ENCODE peak calls at places on chromosome 13, in five cellular contexts. Y, S, L, X and C are unnamed samples.
A peak's percentile ranks its signal among the peaks of the same experiment; 100 is the strongest.

GRCh38 chr13:94369862-94370491 is 109.5 kb downstream of the DCT start:
- DNase-seq in L (no peak), S (peak; percentile 18), X (peak; percentile 18), Y (peak; percentile 52), C (no peak)

GRCh38 chr13:58119351-58119750 is 487.8 kb downstream of the PCDH17 start:
- DNase-seq in S (no peak), X (no peak), Y (no peak), L (no peak), C (no peak)

GRCh38 chr13:50843256-50844043 is at the start of gene DLEU7:
- DNase-seq in X (no peak), L (no peak), Y (no peak), S (no peak), C (no peak)

GRCh38 chr13:112446347-112446861 is 70.2 kb downstream of the SPACA7 start:
- DNase-seq in X (peak; percentile 3), L (no peak), Y (no peak), S (no peak), C (no peak)

GRCh38 chr13:47049276-47049989 is 152.6 kb upstream of the HTR2A start:
- DNase-seq in S (no peak), L (no peak), X (no peak), Y (no peak), C (peak; percentile 12)

GRCh38 chr13:108682714-108683113 is 53.3 kb downstream of the MYO16 start:
- DNase-seq in Y (no peak), L (no peak), S (no peak), X (no peak), C (no peak)

GRCh38 chr13:75219479-75220237 is 262.3 kb downstream of the TBC1D4 start:
- DNase-seq in S (peak; percentile 66), X (peak; percentile 84), L (peak; percentile 67), Y (peak; percentile 69), C (peak; percentile 72)

GRCh38 chr13:43240278-43240677 is 216.9 kb downstream of the DNAJC15 start:
- DNase-seq in L (no peak), Y (no peak), X (no peak), S (no peak), C (no peak)

GRCh38 chr13:94481966-94482365 is 2.5 kb upstream of the DCT start:
- DNase-seq in L (peak; percentile 66), Y (peak; percentile 73), X (no peak), S (peak; percentile 89), C (peak; percentile 69)

GRCh38 chr13:103187621-103188020 is 121.4 kb upstream of the SLC10A2 start:
- DNase-seq in S (no peak), L (no peak), Y (no peak), X (no peak), C (no peak)

GRCh38 chr13:92838786-92839185 is 387.8 kb upstream of the GPC6 start:
- DNase-seq in L (peak; percentile 95), S (peak; percentile 96), X (no peak), Y (peak; percentile 93), C (peak; percentile 95)

GRCh38 chr13:113584870-113585671 is 518 bp downstream of the TFDP1 start:
- DNase-seq in X (peak; percentile 24), S (peak; percentile 3), L (no peak), Y (no peak), C (no peak)

GRCh38 chr13:112981361-112981905 is 12.4 kb downstream of the MCF2L start:
- DNase-seq in X (no peak), Y (no peak), L (no peak), S (no peak), C (no peak)

GRCh38 chr13:32881792-32882175 is 134.4 kb upstream of the KL start:
- DNase-seq in X (no peak), S (no peak), L (no peak), Y (no peak), C (no peak)

GRCh38 chr13:98406475-98406874 is 170.4 kb downstream of the STK24 start:
- DNase-seq in S (no peak), X (no peak), L (no peak), Y (no peak), C (no peak)

GRCh38 chr13:98938801-98939200 is 39.1 kb downstream of the DOCK9 start:
- DNase-seq in L (no peak), X (no peak), Y (no peak), S (no peak), C (peak; percentile 16)

GRCh38 chr13:98222081-98222554 is 45.0 kb upstream of the RNF113B start:
- DNase-seq in X (peak; percentile 29), L (peak; percentile 71), Y (peak; percentile 54), S (peak; percentile 18), C (peak; percentile 58)

GRCh38 chr13:101398191-101398590 is 18.1 kb downstream of the NALCN start:
- DNase-seq in S (peak; percentile 71), L (peak; percentile 66), Y (peak; percentile 39), X (no peak), C (peak; percentile 50)

GRCh38 chr13:43405457-43405856 is 381.3 kb downstream of the ENOX1 start:
- DNase-seq in Y (peak; percentile 72), S (peak; percentile 83), L (peak; percentile 63), X (no peak), C (peak; percentile 78)

GRCh38 chr13:114121496-114122466 is 10.6 kb downstream of the RASA3 start:
- DNase-seq in L (no peak), Y (no peak), S (no peak), X (no peak), C (no peak)

GRCh38 chr13:106533940-106534843 is 1.3 kb downstream of the EFNB2 start:
- DNase-seq in S (peak; percentile 63), L (peak; percentile 62), X (peak; percentile 62), Y (peak; percentile 58), C (peak; percentile 77)

GRCh38 chr13:101523732-101524131 is 71.3 kb downstream of the ITGBL1 start:
- DNase-seq in S (peak; percentile 97), X (no peak), Y (peak; percentile 70), L (peak; percentile 78), C (peak; percentile 78)

GRCh38 chr13:26037302-26037701 is 14.5 kb downstream of the SHISA2 start:
- DNase-seq in L (no peak), X (peak; percentile 20), S (no peak), Y (no peak), C (no peak)

GRCh38 chr13:66660013-66660804 is 569.9 kb downstream of the PCDH9 start:
- DNase-seq in S (peak; percentile 85), X (no peak), L (peak; percentile 19), Y (peak; percentile 68), C (peak; percentile 70)

GRCh38 chr13:113855931-113856715 is 7.8 kb downstream of the GAS6 start:
- DNase-seq in S (no peak), Y (no peak), X (no peak), L (no peak), C (no peak)

GRCh38 chr13:79519252-79519651 is 38.3 kb downstream of the NDFIP2 start:
- DNase-seq in X (no peak), L (peak; percentile 11), Y (peak; percentile 24), S (peak; percentile 53), C (peak; percentile 24)

GRCh38 chr13:79512950-79513349 is 32.0 kb downstream of the NDFIP2 start:
- DNase-seq in X (no peak), L (no peak), S (no peak), Y (no peak), C (no peak)

GRCh38 chr13:79522583-79522982 is 41.6 kb downstream of the NDFIP2 start:
- DNase-seq in Y (peak; percentile 41), S (peak; percentile 47), L (peak; percentile 51), X (no peak), C (peak; percentile 93)

GRCh38 chr13:79516590-79516989 is 35.6 kb downstream of the NDFIP2 start:
- DNase-seq in X (no peak), Y (no peak), L (no peak), S (no peak), C (no peak)
- H3K4me3 ChIP-seq in X (no peak overlapping the region), Y (no peak overlapping the region), L (no peak overlapping the region), S (no peak overlapping the region), C (no peak overlapping the region)

GRCh38 chr13:36815069-36815468 is 4.0 kb upstream of the RFXAP start:
- DNase-seq in Y (no peak), L (no peak), S (no peak), X (no peak), C (no peak)
- TF ChIP-seq CTCF in Y (peak; percentile 38), L (peak; percentile 51), S (peak; percentile 48), X (peak; percentile 12), C (peak; percentile 27)

DNA sequence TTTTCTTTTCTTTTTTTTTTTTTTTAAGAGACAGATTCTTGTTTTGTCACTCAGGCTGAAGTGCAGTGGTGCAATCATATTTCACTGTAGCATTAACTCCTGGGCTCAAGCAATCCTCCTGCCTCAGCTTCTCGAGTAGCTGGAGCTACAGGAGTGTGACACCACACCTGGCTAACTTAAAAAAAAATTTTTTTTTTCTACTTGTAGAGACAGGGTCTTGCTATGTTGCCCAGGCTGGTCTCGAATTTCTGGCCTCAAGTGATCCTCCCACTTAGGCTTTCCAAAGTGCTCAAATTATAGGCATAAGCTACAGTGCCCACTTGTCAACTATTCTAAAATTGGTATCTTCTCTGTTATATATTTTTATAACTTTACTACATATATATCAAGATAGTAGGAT is 6.6 kb downstream of the ELF1 start:
- DNase-seq in Y (no peak), S (no peak), L (no peak), X (no peak), C (no peak)
- H3K4me3 ChIP-seq in Y (no peak overlapping the region), S (no peak overlapping the region), L (no peak overlapping the region), X (no peak overlapping the region), C (no peak overlapping the region)

GRCh38 chr13:96967248-96967745 is 27.0 kb downstream of the OXGR1 start:
- DNase-seq in L (no peak), S (no peak), Y (peak; percentile 24), X (no peak), C (no peak)
- TF ChIP-seq CTCF in L (no peak), S (peak; percentile 18), Y (no peak), X (no peak), C (no peak)

GRCh38 chr13:77310161-77310560 is 16.7 kb downstream of the MYCBP2 start:
- DNase-seq in S (no peak), Y (no peak), L (no peak), X (no peak), C (no peak)

GRCh38 chr13:77313923-77314322 is 13.0 kb downstream of the MYCBP2 start:
- DNase-seq in S (no peak), X (no peak), L (no peak), Y (no peak), C (no peak)

GRCh38 chr13:77309254-77309653 is 17.6 kb downstream of the MYCBP2 start:
- DNase-seq in X (no peak), Y (no peak), S (no peak), L (no peak), C (no peak)

GRCh38 chr13:77310579-77311279 is 16.2 kb downstream of the MYCBP2 start:
- DNase-seq in X (no peak), S (no peak), Y (peak; percentile 35), L (no peak), C (no peak)

DNA sequence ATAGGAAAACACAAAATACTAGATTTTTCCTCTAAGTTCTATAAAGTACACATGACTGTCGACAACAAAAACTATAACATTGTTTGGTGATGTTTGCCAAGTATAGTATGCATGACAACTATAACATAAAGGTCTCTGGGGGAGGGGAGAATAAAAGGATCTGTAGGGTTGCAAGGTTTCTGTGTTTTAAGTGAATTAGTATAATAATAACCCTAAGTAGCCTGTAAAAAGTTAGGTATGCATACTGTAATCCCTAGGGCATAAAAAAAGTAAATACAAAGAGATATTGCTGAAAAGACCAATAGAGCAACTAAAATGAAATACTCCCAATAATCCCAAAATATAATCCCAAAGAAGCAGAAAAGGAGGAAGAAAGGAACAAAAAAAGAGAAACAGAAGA is 14.6 kb downstream of the MYCBP2 start:
- DNase-seq in X (no peak), Y (no peak), S (no peak), L (no peak), C (no peak)
- H3K4me3 ChIP-seq in X (no peak overlapping the region), Y (no peak overlapping the region), S (no peak overlapping the region), L (no peak overlapping the region), C (no peak overlapping the region)